ENCODE peak calls at places on chromosomes 7 and 10, in five cellular contexts. O, X, Q, R and K are unnamed samples. For H3K4me1, the result is how much of the 10 kb centered on the place peaks cover.

GRCh38 chr7:135744938-135745701 is 3.5 kb downstream of the FAM180A start:
- DNase-seq in O (no peak), X (no peak), Q (no peak), R (no peak), K (peak)

GRCh38 chr7:94710256-94710655 is 54.3 kb upstream of the SGCE start:
- DNase-seq in O (no peak), X (no peak), Q (no peak), R (no peak), K (peak)

GRCh38 chr7:1349351-1349761 is 109.9 kb downstream of the MICALL2 start:
- DNase-seq in O (no peak), X (no peak), Q (no peak), R (no peak), K (no peak)

GRCh38 chr10:97774811-97775294 is 3.1 kb upstream of the SFRP5 start:
- DNase-seq in O (peak), X (no peak), Q (no peak), R (no peak), K (no peak)

GRCh38 chr7:148665211-148665610 is 33.5 kb upstream of the CUL1 start:
- DNase-seq in O (no peak), X (no peak), Q (no peak), R (no peak), K (peak)

GRCh38 chr7:44978511-44979366 is at the start of gene MYO1G:
- DNase-seq in O (no peak), X (no peak), Q (peak), R (peak), K (no peak)

GRCh38 chr10:72353028-72353962 is 1.4 kb downstream of the DNAJB12 start:
- DNase-seq in O (peak), X (no peak), Q (no peak), R (no peak), K (peak)

GRCh38 chr7:151568951-151569652 is 49.4 kb upstream of the RHEB start:
- DNase-seq in O (no peak), X (no peak), Q (no peak), R (no peak), K (no peak)

GRCh38 chr7:66206909-66207240 is 1.7 kb downstream of the TPST1 start:
- DNase-seq in O (no peak), X (no peak), Q (no peak), R (no peak), K (no peak)

GRCh38 chr7:23372671-23373070 is 73.5 kb downstream of the MALSU1 start:
- DNase-seq in O (no peak), X (no peak), Q (no peak), R (no peak), K (peak)

GRCh38 chr7:91265693-91266066 is 1.4 kb downstream of the FZD1 start:
- DNase-seq in O (no peak), X (no peak), Q (no peak), R (no peak), K (peak)

GRCh38 chr7:132830941-132831340 is 250.9 kb downstream of the CHCHD3 start:
- DNase-seq in O (peak), X (no peak), Q (no peak), R (no peak), K (no peak)

GRCh38 chr10:112955736-112956421 is 5.8 kb downstream of the TCF7L2 start:
- DNase-seq in O (peak), X (no peak), Q (no peak), R (no peak), K (peak)

GRCh38 chr7:2861509-2861908 is 17.4 kb upstream of the GNA12 start:
- DNase-seq in O (no peak), X (no peak), Q (no peak), R (no peak), K (no peak)

GRCh38 chr7:103718482-103719415 is 270.7 kb downstream of the RELN start:
- DNase-seq in O (no peak), X (no peak), Q (no peak), R (no peak), K (no peak)

GRCh38 chr10:99685232-99686041 is 26.1 kb downstream of the ENTPD7 start:
- DNase-seq in O (peak), X (no peak), Q (no peak), R (peak), K (no peak)

GRCh38 chr10:119516381-119517234 is 25.9 kb downstream of the RGS10 start:
- DNase-seq in O (peak), X (no peak), Q (no peak), R (peak), K (no peak)

GRCh38 chr10:104340099-104340594 is 1.9 kb upstream of the ITPRIP start:
- DNase-seq in O (no peak), X (no peak), Q (no peak), R (no peak), K (no peak)

GRCh38 chr7:37205451-37205850 is 243.2 kb downstream of the ELMO1 start:
- DNase-seq in O (no peak), X (no peak), Q (no peak), R (no peak), K (no peak)

GRCh38 chr10:58791137-58791536 is 278.5 kb downstream of the BICC1 start:
- DNase-seq in O (peak), X (no peak), Q (no peak), R (no peak), K (peak)

GRCh38 chr7:7564323-7564780 is 2.3 kb upstream of the MIOS start:
- DNase-seq in O (peak), X (no peak), Q (no peak), R (no peak), K (peak)

GRCh38 chr10:44383749-44384600 is 922 bp downstream of the CXCL12 start:
- DNase-seq in O (peak), X (no peak), Q (no peak), R (no peak), K (peak)

GRCh38 chr10:17215782-17216122 is 12.3 kb upstream of the VIM start:
- DNase-seq in O (no peak), X (no peak), Q (no peak), R (no peak), K (no peak)
- H3K4me1 ChIP-seq in O (under half), X (under half), Q (under half), R (under half), K (under half)

GRCh38 chr10:125064681-125065492 is 95.5 kb downstream of the CTBP2 start:
- DNase-seq in O (peak), X (no peak), Q (no peak), R (peak), K (no peak)
- H3K4me1 ChIP-seq in O (under half), X (half or more), Q (under half), R (under half), K (under half)

DNA sequence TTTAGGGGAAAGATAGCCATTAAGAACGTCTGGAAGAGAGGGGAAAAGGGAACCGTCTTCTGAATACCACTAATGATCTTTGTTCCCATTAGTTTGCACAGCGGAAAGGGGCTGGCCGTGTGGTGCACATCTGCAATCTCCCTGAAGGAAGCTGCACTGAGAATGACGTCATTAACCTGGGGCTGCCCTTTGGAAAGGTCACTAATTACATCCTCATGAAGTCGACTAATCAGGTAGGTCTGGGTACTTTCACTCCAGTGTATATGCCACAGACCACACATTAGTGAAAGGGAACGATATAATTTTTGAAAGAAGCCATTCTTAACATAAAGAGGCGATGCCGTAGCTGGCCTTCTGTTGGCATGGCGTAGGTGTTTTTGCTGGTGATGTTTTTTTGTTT is 74.3 kb upstream of the PDCD4 start:
- DNase-seq in O (no peak), X (no peak), Q (no peak), R (no peak), K (no peak)
- H3K4me1 ChIP-seq in O (under half), X (under half), Q (under half), R (under half), K (under half)

GRCh38 chr10:31457858-31458257 is 138.8 kb downstream of the ZEB1 start:
- DNase-seq in O (peak), X (no peak), Q (no peak), R (no peak), K (no peak)
- H3K4me1 ChIP-seq in O (under half), X (under half), Q (under half), R (under half), K (under half)